ENCODE peak calls at places on chromosomes 5 and 9, in nine cellular contexts. V, Y, F, E, H, L, T, U and P are unnamed samples.
A peak's percentile ranks its signal among the peaks of the same experiment; 100 is the strongest.

GRCh38 chr9:107827304-107827703 is 337.7 kb upstream of the KLF4 start:
- DNase-seq in V (no peak), Y (no peak), F (no peak), E (no peak), H (no peak), L (no peak), T (no peak), U (no peak), P (no peak)

GRCh38 chr9:5748438-5748837 is 84.5 kb downstream of the ERMP1 start:
- DNase-seq in V (no peak), Y (no peak), F (no peak), E (no peak), H (no peak), L (no peak), T (no peak), U (no peak), P (no peak)

GRCh38 chr5:179143446-179143845 is 83.3 kb downstream of the ZNF354C start:
- DNase-seq in V (no peak), Y (no peak), F (no peak), E (no peak), H (no peak), L (no peak), T (no peak), U (peak; percentile 77), P (no peak)

GRCh38 chr9:36191290-36191645 is 547 bp downstream of the CLTA start:
- DNase-seq in V (no peak), Y (peak; percentile 14), F (no peak), E (no peak), H (peak; percentile 13), L (no peak), T (peak; percentile 35), U (peak; percentile 58), P (peak; percentile 35)

GRCh38 chr9:127458921-127459320 is 7.6 kb downstream of the LRSAM1 start:
- DNase-seq in V (no peak), Y (no peak), F (no peak), E (no peak), H (no peak), L (no peak), T (no peak), U (no peak), P (peak; percentile 71)

GRCh38 chr5:36607114-36607561 is 732 bp downstream of the SLC1A3 start:
- DNase-seq in V (no peak), Y (no peak), F (no peak), E (no peak), H (no peak), L (peak; percentile 14), T (no peak), U (peak; percentile 77), P (no peak)

GRCh38 chr5:14433202-14433601 is 148.4 kb upstream of the OTULINL start:
- DNase-seq in V (no peak), Y (no peak), F (no peak), E (no peak), H (no peak), L (no peak), T (no peak), U (peak; percentile 33), P (no peak)

GRCh38 chr5:67032921-67033664 is 163.5 kb downstream of the CD180 start:
- DNase-seq in V (no peak), Y (no peak), F (no peak), E (no peak), H (no peak), L (no peak), T (no peak), U (no peak), P (no peak)

GRCh38 chr5:53882637-53883036 is 322.2 kb downstream of the NDUFS4 start:
- DNase-seq in V (no peak), Y (no peak), F (no peak), E (peak; percentile 39), H (no peak), L (no peak), T (no peak), U (peak; percentile 81), P (no peak)

GRCh38 chr5:150236313-150236712 is 46.5 kb downstream of the SLC6A7 start:
- DNase-seq in V (no peak), Y (no peak), F (no peak), E (no peak), H (no peak), L (no peak), T (no peak), U (no peak), P (no peak)

GRCh38 chr5:142819292-142819691 is 49.1 kb downstream of the ARHGAP26 start:
- DNase-seq in V (no peak), Y (no peak), F (no peak), E (no peak), H (no peak), L (peak; percentile 33), T (peak; percentile 54), U (no peak), P (no peak)